ENCODE peak calls at places on chromosomes 5 and 9, in ten cellular contexts. M is NCI-H1092; P is hippocampal formation; G is MM.1S; J is H1; T is astrocyte of the spinal cord; K is left cardiac atrium; N is stimulated activated CD4-positive, alpha-beta T cell treated with anti-CD3 and anti-CD28 coated beads, Interleukin-12 subunit alpha, Interleukin-12 subunit beta, amount 100 ng/mL, for 48 hours; C is H7; R is OCI-M1. X is an unnamed sample.
A peak's percentile ranks its signal among the peaks of the same experiment; 100 is the strongest.

GRCh38 chr9:26856413-26857032 is 36.1 kb downstream of the CAAP1 start:
- DNase-seq in M (peak; percentile 55), P (peak; percentile 19), G (peak; percentile 52), J (no peak), T (peak; percentile 54), K (no peak), N (peak; percentile 41), C (peak; percentile 54), R (peak; percentile 81), X (no peak)

GRCh38 chr9:111399772-111400563 is 69.9 kb upstream of the OR2K2 start:
- DNase-seq in M (no peak), P (no peak), G (peak; percentile 65), J (peak; percentile 51), T (peak; percentile 6), K (no peak), N (peak; percentile 9), C (peak; percentile 21), R (peak; percentile 27), X (no peak)

GRCh38 chr5:165630211-165630866 is 2124.9 kb downstream of the MAT2B start:
- DNase-seq in M (peak; percentile 6), P (peak; percentile 81), G (peak; percentile 56), J (peak; percentile 64), T (peak; percentile 66), K (peak; percentile 22), N (no peak), C (peak; percentile 65), R (peak; percentile 86), X (no peak)

GRCh38 chr9:77011973-77012817 is 7.3 kb upstream of the FOXB2 start:
- DNase-seq in M (no peak), P (no peak), G (peak; percentile 26), J (peak; percentile 98), T (peak; percentile 49), K (peak; percentile 61), N (peak; percentile 70), C (peak; percentile 88), R (peak; percentile 53), X (peak; percentile 47)

GRCh38 chr9:88197781-88198345 is 59.6 kb upstream of the SPATA31C2 start:
- DNase-seq in M (no peak), P (no peak), G (no peak), J (no peak), T (peak; percentile 65), K (no peak), N (no peak), C (no peak), R (peak; percentile 28), X (no peak)

GRCh38 chr5:93592866-93593265 is 9.8 kb downstream of the NR2F1 start:
- DNase-seq in M (no peak), P (no peak), G (no peak), J (no peak), T (peak; percentile 9), K (no peak), N (no peak), C (no peak), R (no peak), X (no peak)

GRCh38 chr9:33814816-33815215 is 2.1 kb upstream of the UBE2R2 start:
- DNase-seq in M (no peak), P (no peak), G (no peak), J (no peak), T (no peak), K (no peak), N (no peak), C (no peak), R (peak; percentile 39), X (no peak)

GRCh38 chr5:147216552-147217154 is 18.2 kb upstream of the STK32A start:
- DNase-seq in M (no peak), P (no peak), G (peak; percentile 74), J (peak; percentile 52), T (peak; percentile 34), K (no peak), N (no peak), C (no peak), R (peak; percentile 33), X (no peak)

GRCh38 chr9:1606253-1606652 is 408.9 kb upstream of the SMARCA2 start:
- DNase-seq in M (no peak), P (no peak), G (no peak), J (no peak), T (no peak), K (no peak), N (no peak), C (no peak), R (peak; percentile 4), X (no peak)

GRCh38 chr5:75566710-75567309 is 44.4 kb upstream of the ANKDD1B start:
- DNase-seq in M (no peak), P (no peak), G (peak; percentile 11), J (no peak), T (peak; percentile 95), K (no peak), N (peak; percentile 47), C (no peak), R (peak; percentile 91), X (no peak)

GRCh38 chr5:130759061-130759460 is 406.0 kb downstream of the HINT1 start:
- DNase-seq in M (no peak), P (no peak), G (no peak), J (no peak), T (no peak), K (no peak), N (no peak), C (no peak), R (no peak), X (no peak)

GRCh38 chr5:113692466-113693204 is 179.1 kb downstream of the YTHDC2 start:
- DNase-seq in M (no peak), P (no peak), G (no peak), J (no peak), T (no peak), K (no peak), N (no peak), C (peak; percentile 25), R (no peak), X (no peak)

GRCh38 chr5:56734066-56734766 is 81.1 kb upstream of the MAP3K1 start:
- DNase-seq in M (no peak), P (no peak), G (no peak), J (no peak), T (no peak), K (no peak), N (no peak), C (no peak), R (no peak), X (no peak)

GRCh38 chr9:109640232-109641078 is 139.5 kb upstream of the PALM2AKAP2 start:
- DNase-seq in M (peak; percentile 91), P (no peak), G (no peak), J (peak; percentile 76), T (peak; percentile 62), K (peak; percentile 69), N (no peak), C (peak; percentile 81), R (no peak), X (no peak)

GRCh38 chr9:127463382-127463781 is 12.1 kb downstream of the LRSAM1 start:
- DNase-seq in M (no peak), P (no peak), G (no peak), J (no peak), T (no peak), K (no peak), N (no peak), C (no peak), R (no peak), X (no peak)

GRCh38 chr9:134449180-134449916 is 123.1 kb downstream of the RXRA start:
- DNase-seq in M (peak; percentile 86), P (peak; percentile 92), G (peak; percentile 81), J (peak; percentile 87), T (peak; percentile 95), K (peak; percentile 93), N (peak; percentile 75), C (peak; percentile 98), R (peak; percentile 77), X (peak; percentile 79)

GRCh38 chr9:95250462-95251058 is 66.9 kb downstream of the FANCC start:
- DNase-seq in M (no peak), P (no peak), G (no peak), J (no peak), T (no peak), K (no peak), N (no peak), C (no peak), R (no peak), X (no peak)

GRCh38 chr9:79969383-79969782 is 397.6 kb downstream of the TLE4 start:
- DNase-seq in M (peak; percentile 85), P (no peak), G (no peak), J (no peak), T (no peak), K (no peak), N (no peak), C (no peak), R (no peak), X (no peak)